ENCODE peak calls at places on chromosomes 5 and 9, in nine cellular contexts. F is GM23248, X is PC-3, V is SK-N-SH, Q is hepatocyte, R is PC-9, G is GM23338, K is HCT116, M is OCI-LY7. I is an unnamed sample.

GRCh38 chr5:34008721-34009120 is 871 bp upstream of the AMACR start:
- DNase-seq in M (no peak), V (no peak), K (no peak), R (no peak), F (no peak), X (no peak), G (no peak), Q (no peak), I (peak; percentile 59)

GRCh38 chr9:100427366-100428263 is 672 bp downstream of the MSANTD3 start:
- DNase-seq in M (no peak), F (peak; percentile 88), K (peak; percentile 35), X (peak; percentile 53), G (peak; percentile 90), V (no peak), Q (peak; percentile 64), R (peak; percentile 52), I (peak; percentile 63)

GRCh38 chr9:96383165-96383939 is at the start of gene SLC35D2:
- DNase-seq in G (peak; percentile 88), F (peak; percentile 70), Q (peak; percentile 91), X (peak; percentile 58), K (no peak), R (peak; percentile 78), M (no peak), V (peak; percentile 93), I (no peak)

GRCh38 chr5:109645591-109646236 is 44.0 kb upstream of the MAN2A1 start:
- DNase-seq in R (no peak), F (no peak), X (no peak), K (no peak), Q (no peak), G (peak; percentile 50), V (peak; percentile 46), M (no peak), I (no peak)

GRCh38 chr5:123875444-123876264 is 363.7 kb downstream of the CSNK1G3 start:
- DNase-seq in Q (peak; percentile 60), V (no peak), X (no peak), R (no peak), G (peak; percentile 83), M (no peak), K (no peak), F (no peak), I (no peak)

GRCh38 chr9:16139781-16140180 is 586.9 kb downstream of the CCDC171 start:
- DNase-seq in G (no peak), F (peak; percentile 9), K (no peak), V (no peak), Q (no peak), M (no peak), X (no peak), R (no peak), I (no peak)

GRCh38 chr5:170141636-170142035 is 35.9 kb downstream of the FOXI1 start:
- DNase-seq in Q (no peak), G (no peak), X (no peak), M (no peak), V (no peak), F (no peak), R (no peak), K (no peak), I (no peak)

GRCh38 chr5:68344447-68345111 is 129.0 kb downstream of the PIK3R1 start:
- DNase-seq in Q (peak; percentile 49), K (no peak), M (no peak), R (peak; percentile 49), G (no peak), V (no peak), F (peak; percentile 79), X (peak; percentile 52), I (no peak)

GRCh38 chr9:39588056-39588814 is 232.8 kb downstream of the SPATA31A1 start:
- DNase-seq in M (no peak), G (no peak), V (no peak), R (no peak), X (no peak), K (no peak), Q (peak; percentile 6), F (no peak), I (no peak)

DNA sequence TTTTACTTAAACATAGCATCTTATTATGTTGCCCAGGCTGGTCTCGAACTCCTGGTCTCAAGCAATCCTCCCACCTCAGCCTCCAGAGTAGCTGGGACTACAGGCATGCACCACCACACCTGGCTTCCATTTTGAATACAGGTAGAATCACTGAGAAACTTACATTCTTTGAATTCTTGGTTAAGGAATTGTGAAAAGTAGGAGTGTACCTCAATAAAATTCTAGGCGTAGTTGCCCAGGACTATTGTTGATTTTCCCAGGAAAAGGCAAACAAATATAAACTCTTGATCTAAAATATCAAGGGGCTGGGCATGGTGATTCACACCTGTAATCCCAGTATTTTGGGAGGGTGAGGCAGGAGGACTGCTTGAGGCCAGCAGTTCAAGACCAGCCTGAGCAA is 16.8 kb upstream of the DMXL1 start:
- DNase-seq in K (no peak), R (no peak), M (no peak), G (no peak), X (peak; percentile 50), Q (no peak), V (no peak), F (no peak), I (no peak)
- H2AFZ ChIP-seq in K (no peak overlapping the region), R (no peak overlapping the region), M (no peak overlapping the region), G (no peak overlapping the region), X (no peak overlapping the region), Q (no peak overlapping the region), V (no peak overlapping the region), F (no peak overlapping the region), I (no peak overlapping the region)

GRCh38 chr9:133706651-133707050 is 31.5 kb downstream of the SARDH start:
- DNase-seq in R (no peak), K (no peak), Q (no peak), F (no peak), G (no peak), X (no peak), V (no peak), M (no peak), I (no peak)
- H3K9me2 ChIP-seq in R (no peaks in the 10 kb centered on the region), K (no peaks in the 10 kb centered on the region), Q (no peaks in the 10 kb centered on the region), F (no peaks in the 10 kb centered on the region), G (no peaks in the 10 kb centered on the region), X (no peaks in the 10 kb centered on the region), V (no peaks in the 10 kb centered on the region), M (no peaks in the 10 kb centered on the region), I (no peaks in the 10 kb centered on the region)

DNA sequence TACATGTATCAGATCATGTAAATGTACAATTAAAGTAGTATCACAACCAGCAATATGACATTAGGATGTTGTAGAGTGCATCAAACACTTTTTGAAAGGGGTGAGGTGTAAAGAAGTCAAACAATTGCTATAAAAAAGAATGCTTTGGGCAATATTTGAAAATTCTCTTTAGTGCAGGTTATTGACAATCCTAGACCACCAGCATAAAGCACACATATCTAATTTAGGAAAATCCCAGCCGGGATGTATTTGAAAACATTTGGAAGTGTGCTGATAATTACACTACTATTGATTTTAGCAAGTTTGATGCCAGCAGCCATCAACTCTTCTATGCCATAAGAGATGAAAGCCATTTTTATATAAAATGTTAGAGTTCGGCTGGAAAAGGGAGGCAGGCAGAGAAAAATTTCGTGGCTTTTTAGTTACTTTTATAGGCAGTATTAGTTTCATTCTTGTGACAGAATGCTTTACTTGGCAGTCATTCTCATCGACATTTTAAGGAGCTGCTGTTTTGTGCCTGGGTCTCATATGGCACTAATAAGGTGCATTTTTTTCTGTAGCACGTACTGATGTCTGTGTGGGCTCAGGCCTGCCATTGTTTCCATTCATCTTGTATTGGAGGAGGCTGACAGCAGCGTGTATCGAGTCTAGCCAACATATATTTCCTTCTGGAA is 285.7 kb downstream of the AOPEP start:
- DNase-seq in K (no peak), R (no peak), F (peak; percentile 36), Q (no peak), X (no peak), G (no peak), V (no peak), M (no peak), I (no peak)
- H3K4me3 ChIP-seq in K (no peak overlapping the region), R (no peak overlapping the region), F (peak overlapping the region; percentile 11), Q (no peak overlapping the region), X (no peak overlapping the region), G (no peak overlapping the region), V (no peak overlapping the region), M (no peak overlapping the region), I (no peak overlapping the region)

DNA sequence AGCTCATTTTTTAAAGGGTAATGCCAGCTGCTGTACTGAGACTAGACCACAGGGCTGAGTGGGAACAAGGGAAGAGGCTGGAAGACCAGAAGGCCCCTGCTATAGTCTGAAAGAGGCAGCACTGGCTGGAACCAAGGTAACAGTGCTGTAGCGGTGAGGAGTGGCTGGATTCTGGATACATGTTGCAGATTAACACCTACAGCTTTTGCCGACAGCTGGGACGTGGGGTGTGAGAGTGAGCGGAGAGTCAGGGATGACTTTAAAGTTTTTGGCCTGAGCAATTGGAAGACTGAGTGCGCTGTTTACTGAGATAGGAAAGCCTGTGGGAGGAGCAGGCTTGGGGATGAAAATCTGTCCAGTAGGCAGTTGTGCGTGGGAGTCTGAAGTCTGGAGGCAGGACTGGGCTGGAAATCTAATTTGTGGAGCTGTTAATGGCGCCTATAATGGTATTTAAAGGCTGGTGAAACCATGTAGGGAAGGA is 26.5 kb downstream of the AQP7 start:
- DNase-seq in V (no peak), M (no peak), X (no peak), R (no peak), F (no peak), Q (no peak), G (peak; percentile 2), K (no peak), I (no peak)
- H2AFZ ChIP-seq in V (no peak overlapping the region), M (no peak overlapping the region), X (no peak overlapping the region), R (no peak overlapping the region), F (no peak overlapping the region), Q (no peak overlapping the region), G (no peak overlapping the region), K (no peak overlapping the region), I (no peak overlapping the region)

GRCh38 chr9:8879284-8879683 is 1079.7 kb upstream of the DMAC1 start:
- DNase-seq in G (no peak), V (no peak), M (no peak), X (no peak), F (no peak), Q (no peak), R (no peak), K (no peak), I (no peak)
- H3K9me2 ChIP-seq in G (peaks cover 7% of the 10 kb centered on the region), V (no peaks in the 10 kb centered on the region), M (no peaks in the 10 kb centered on the region), X (no peaks in the 10 kb centered on the region), F (no peaks in the 10 kb centered on the region), Q (no peaks in the 10 kb centered on the region), R (no peaks in the 10 kb centered on the region), K (no peaks in the 10 kb centered on the region), I (no peaks in the 10 kb centered on the region)

DNA sequence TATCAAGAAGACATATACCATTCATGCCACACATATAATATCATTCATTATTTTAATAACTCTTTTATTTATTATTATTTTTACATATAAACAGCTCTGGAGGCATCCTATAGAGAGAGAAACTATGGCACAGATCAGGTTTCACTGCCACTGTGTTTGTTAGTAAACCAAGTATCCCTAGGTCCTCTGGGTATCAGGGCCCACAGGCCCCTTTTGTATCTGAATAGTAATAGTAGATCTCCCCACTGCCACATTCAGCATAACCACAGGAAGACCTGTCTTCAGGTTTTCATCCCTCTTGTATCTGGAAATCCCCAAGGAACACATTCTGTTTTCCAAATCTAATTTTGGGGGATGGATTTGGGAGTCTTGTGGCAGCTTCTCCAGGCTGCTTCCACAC is 94.0 kb downstream of the SPATA31D1 start:
- DNase-seq in Q (no peak), K (no peak), F (no peak), G (peak; percentile 19), M (no peak), V (no peak), R (no peak), X (no peak), I (no peak)
- H3K4me3 ChIP-seq in Q (no peak overlapping the region), K (no peak overlapping the region), F (no peak overlapping the region), G (no peak overlapping the region), M (no peak overlapping the region), V (no peak overlapping the region), R (no peak overlapping the region), X (no peak overlapping the region), I (no peak overlapping the region)